ENCODE peak calls at places on chromosomes 16 and 17, in four cellular contexts. G, O, T and F are unnamed samples.

GRCh38 chr16:20944861-20945390 is 44.4 kb downstream of the LYRM1 start:
- DNase-seq in G (no peak), O (peak), T (no peak), F (no peak)

GRCh38 chr16:66486773-66487579 is 59.9 kb downstream of the BEAN1 start:
- DNase-seq in G (no peak), O (no peak), T (no peak), F (no peak)

GRCh38 chr17:43449470-43450202 is 34.1 kb upstream of the DHX8 start:
- DNase-seq in G (no peak), O (no peak), T (no peak), F (no peak)

GRCh38 chr16:26959416-26960009 is 107.2 kb upstream of the C16orf82 start:
- DNase-seq in G (no peak), O (no peak), T (no peak), F (no peak)

GRCh38 chr17:9817086-9817485 is 4.8 kb downstream of the GSG1L2 start:
- DNase-seq in G (no peak), O (no peak), T (peak), F (peak)

GRCh38 chr17:28526381-28526780 is 20.2 kb downstream of the FOXN1 start:
- DNase-seq in G (no peak), O (no peak), T (no peak), F (no peak)

GRCh38 chr16:27408012-27408601 is 6.1 kb downstream of the IL21R start:
- DNase-seq in G (peak), O (no peak), T (no peak), F (no peak)

GRCh38 chr17:29051731-29052130 is 8.8 kb downstream of the PIPOX start:
- DNase-seq in G (no peak), O (no peak), T (no peak), F (no peak)

GRCh38 chr17:18235743-18236256 is 10.4 kb downstream of the LLGL1 start:
- DNase-seq in G (no peak), O (no peak), T (no peak), F (no peak)

GRCh38 chr17:37025241-37025640 is 76.5 kb downstream of the AATF start:
- DNase-seq in G (no peak), O (no peak), T (no peak), F (no peak)

GRCh38 chr17:5381542-5381941 is 37.9 kb downstream of the NUP88 start:
- DNase-seq in G (no peak), O (no peak), T (no peak), F (no peak)

GRCh38 chr17:10130263-10130662 is 68.1 kb downstream of the GAS7 start:
- DNase-seq in G (no peak), O (no peak), T (no peak), F (no peak)

GRCh38 chr17:34614698-34615097 is 35.3 kb downstream of the TMEM132E start:
- DNase-seq in G (no peak), O (no peak), T (no peak), F (no peak)

GRCh38 chr16:15483857-15484256 is 49.5 kb downstream of the BMERB1 start:
- DNase-seq in G (no peak), O (no peak), T (no peak), F (no peak)

GRCh38 chr17:66776999-66777688 is 57.8 kb upstream of the CACNG5 start:
- DNase-seq in G (no peak), O (no peak), T (no peak), F (no peak)

GRCh38 chr16:58025351-58026138 is at the start of gene MMP15:
- DNase-seq in G (no peak), O (peak), T (peak), F (peak)

GRCh38 chr17:73340093-73340596 is 28.3 kb upstream of the CDC42EP4 start:
- DNase-seq in G (peak), O (no peak), T (peak), F (no peak)

GRCh38 chr16:87203060-87203656 is 114.0 kb downstream of the C16orf95 start:
- DNase-seq in G (no peak), O (peak), T (peak), F (peak)
- TF ChIP-seq EGR1 in G (no peak), O (no peak), T (no peak), F (no peak)

GRCh38 chr17:21523482-21524210 is 147.5 kb downstream of the KCNJ12 start:
- DNase-seq in G (no peak), O (no peak), T (no peak), F (peak)

GRCh38 chr17:21525464-21526130 is 149.4 kb downstream of the KCNJ12 start:
- DNase-seq in G (no peak), O (no peak), T (no peak), F (peak)

GRCh38 chr17:21528031-21528684 is 152.0 kb downstream of the KCNJ12 start:
- DNase-seq in G (no peak), O (no peak), T (no peak), F (no peak)

GRCh38 chr17:21524211-21524591 is 148.0 kb downstream of the KCNJ12 start:
- DNase-seq in G (no peak), O (peak), T (no peak), F (peak)

DNA sequence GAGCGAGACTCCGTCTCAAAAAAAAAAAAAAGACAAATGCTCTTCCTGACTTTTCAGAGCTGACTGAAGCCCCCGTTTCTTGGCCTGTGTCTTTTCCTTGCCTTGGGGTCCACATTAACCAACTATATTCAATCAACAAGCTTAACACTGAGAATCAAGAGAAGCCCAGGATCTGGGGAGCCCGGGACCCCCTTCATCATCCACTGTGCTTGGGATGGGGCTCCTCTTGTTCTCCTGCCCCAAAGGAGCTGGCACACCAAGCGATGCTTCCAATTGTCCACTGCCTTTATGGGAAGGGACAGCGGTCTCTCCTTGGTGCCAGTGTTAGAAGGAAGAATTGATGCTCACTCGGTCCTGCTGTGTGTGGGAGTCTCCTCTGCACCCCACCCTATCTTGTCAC is 146.6 kb downstream of the KCNJ12 start:
- DNase-seq in G (no peak), O (no peak), T (no peak), F (no peak)
- TF ChIP-seq EGR1 in G (no peak), O (no peak), T (no peak), F (no peak)

GRCh38 chr16:89157778-89158177 is 13.8 kb upstream of the CDH15 start:
- DNase-seq in G (no peak), O (no peak), T (no peak), F (no peak)

GRCh38 chr16:89160977-89161701 is 10.4 kb upstream of the CDH15 start:
- DNase-seq in G (no peak), O (no peak), T (no peak), F (no peak)

GRCh38 chr16:89156740-89157645 is 14.6 kb upstream of the CDH15 start:
- DNase-seq in G (no peak), O (no peak), T (no peak), F (no peak)

GRCh38 chr16:89159850-89160354 is 11.6 kb upstream of the CDH15 start:
- DNase-seq in G (no peak), O (no peak), T (no peak), F (no peak)

DNA sequence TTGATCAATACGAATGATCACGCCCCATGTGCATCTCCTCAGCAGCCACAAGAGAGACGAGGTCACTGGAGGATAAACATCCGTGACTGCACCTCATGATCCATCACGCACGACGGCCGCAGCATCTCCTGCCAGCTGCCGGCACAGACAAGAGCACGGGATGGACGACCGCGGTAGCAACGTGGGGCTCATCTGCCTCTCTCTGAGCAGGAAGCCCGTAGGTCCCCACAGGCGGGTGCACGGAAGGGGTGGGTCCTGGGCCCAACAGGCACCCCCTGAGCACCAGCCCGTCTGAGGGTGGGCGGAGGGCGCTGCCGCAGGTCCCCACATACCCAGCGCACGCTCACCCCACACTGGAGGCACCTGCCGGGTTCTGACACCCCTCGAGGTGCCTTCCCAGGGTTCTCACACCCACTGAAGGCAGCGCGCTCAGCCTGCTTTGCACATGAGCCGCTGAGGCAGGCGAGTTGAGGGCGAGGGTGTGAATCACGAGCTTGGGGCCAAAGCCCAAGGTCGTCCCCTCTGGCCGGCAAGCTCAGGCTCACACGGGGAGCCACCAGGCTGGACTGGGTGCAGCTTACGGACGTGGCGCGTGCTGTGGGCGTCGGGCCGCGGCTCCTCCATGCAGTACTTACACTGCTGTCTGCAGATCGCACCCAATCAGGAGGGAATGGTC is 12.2 kb upstream of the CDH15 start:
- DNase-seq in G (no peak), O (no peak), T (no peak), F (no peak)
- TF ChIP-seq EGR1 in G (no peak), O (no peak), T (no peak), F (no peak)

DNA sequence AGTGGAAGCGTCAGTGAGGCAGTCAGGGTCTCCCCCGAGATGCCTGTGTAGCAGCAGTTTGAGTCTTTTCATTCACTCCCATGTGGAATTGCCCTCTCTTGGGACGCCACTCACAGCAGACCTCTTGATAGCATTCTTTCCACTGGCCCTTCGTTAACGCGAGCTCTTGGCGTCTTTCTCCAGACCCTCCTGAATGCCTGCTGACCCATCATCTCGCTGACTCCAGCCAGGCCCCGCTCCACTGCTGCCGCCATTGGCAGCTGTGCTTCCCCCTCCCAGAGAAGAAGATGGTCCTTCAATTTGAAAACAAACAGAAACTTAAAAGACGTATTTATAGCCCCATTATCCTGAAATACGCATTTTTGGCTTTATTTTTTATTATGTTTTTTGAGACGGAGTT is 63.1 kb downstream of the SEC14L1 start:
- DNase-seq in G (no peak), O (no peak), T (no peak), F (no peak)
- TF ChIP-seq EGR1 in G (no peak), O (no peak), T (no peak), F (no peak)

DNA sequence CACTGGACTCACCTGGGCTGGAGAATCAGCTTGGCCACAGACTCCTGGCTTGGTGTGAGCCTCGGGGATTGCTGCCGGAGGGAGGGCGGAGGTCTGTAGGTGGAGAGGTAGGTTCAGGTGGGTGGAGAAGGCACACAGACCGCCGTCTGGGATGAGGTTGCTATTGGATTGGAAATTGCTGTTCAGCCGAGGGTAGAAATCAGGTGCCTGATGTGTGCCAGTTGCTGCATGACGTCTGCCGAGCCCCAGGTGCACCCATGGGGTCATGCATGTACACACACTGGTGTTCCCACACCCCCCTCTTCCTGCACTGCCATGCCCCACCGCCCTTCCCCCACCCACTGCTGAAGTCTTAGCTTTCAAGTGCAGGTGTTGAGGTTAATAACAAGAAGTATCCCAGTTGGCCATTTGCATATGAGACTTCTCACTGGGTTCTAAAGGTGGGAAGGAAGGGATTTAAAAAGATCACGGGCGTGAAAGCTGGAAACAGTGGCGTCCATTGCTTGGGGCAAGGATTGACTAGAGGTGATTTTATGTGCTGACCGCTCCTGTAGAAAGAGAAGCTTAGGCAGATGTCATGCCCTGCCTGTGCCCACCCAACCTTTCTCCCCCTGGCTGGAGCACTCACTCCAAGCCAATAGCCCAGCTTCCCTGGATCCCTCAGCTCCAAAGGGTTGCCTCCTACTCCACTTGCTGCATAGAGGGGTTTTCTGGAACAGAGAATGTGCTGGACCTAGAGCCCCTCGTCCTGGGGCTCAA is 193.6 kb downstream of the CCDC182 start:
- DNase-seq in G (peak), O (no peak), T (no peak), F (no peak)
- TF ChIP-seq EGR1 in G (no peak), O (no peak), T (no peak), F (no peak)

GRCh38 chr17:75502072-75502745 is 13.1 kb downstream of the CASKIN2 start:
- DNase-seq in G (no peak), O (no peak), T (no peak), F (no peak)

GRCh38 chr17:75502746-75503329 is 12.5 kb downstream of the CASKIN2 start:
- DNase-seq in G (no peak), O (no peak), T (no peak), F (no peak)

GRCh38 chr17:75503337-75503950 is 11.9 kb downstream of the CASKIN2 start:
- DNase-seq in G (no peak), O (no peak), T (no peak), F (no peak)

GRCh38 chr17:75500419-75501216 is 14.7 kb downstream of the CASKIN2 start:
- DNase-seq in G (no peak), O (no peak), T (no peak), F (no peak)

GRCh38 chr17:75501378-75502071 is 13.8 kb downstream of the CASKIN2 start:
- DNase-seq in G (no peak), O (no peak), T (no peak), F (no peak)
- TF ChIP-seq EGR1 in G (no peak), O (no peak), T (no peak), F (no peak)

GRCh38 chr17:78415821-78416301 is 37.4 kb downstream of the PGS1 start:
- DNase-seq in G (no peak), O (no peak), T (no peak), F (no peak)
- TF ChIP-seq EGR1 in G (no peak), O (no peak), T (no peak), F (no peak)

DNA sequence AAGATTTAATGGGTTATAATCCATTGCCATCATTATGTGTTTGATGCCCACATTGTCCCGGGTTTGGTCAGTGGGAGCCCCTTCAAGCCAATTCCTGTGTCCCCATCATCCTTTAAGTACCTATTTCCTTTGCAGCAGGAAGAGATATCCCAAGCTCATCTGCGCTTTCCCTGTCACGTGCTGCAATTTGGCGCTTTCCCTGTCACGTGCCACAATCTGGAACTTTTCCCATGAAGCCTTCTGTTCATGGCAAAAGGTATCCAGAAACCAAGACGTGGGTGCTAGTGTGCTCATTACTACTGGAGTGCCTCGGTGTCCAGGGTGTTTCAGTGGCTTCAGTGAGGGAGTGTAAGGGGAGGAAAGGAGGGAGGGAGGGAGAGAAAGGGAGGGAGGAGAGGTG is 168.5 kb downstream of the NPIPB11 start:
- DNase-seq in G (no peak), O (no peak), T (no peak), F (peak)
- TF ChIP-seq EGR1 in G (no peak), O (no peak), T (no peak), F (no peak)

DNA sequence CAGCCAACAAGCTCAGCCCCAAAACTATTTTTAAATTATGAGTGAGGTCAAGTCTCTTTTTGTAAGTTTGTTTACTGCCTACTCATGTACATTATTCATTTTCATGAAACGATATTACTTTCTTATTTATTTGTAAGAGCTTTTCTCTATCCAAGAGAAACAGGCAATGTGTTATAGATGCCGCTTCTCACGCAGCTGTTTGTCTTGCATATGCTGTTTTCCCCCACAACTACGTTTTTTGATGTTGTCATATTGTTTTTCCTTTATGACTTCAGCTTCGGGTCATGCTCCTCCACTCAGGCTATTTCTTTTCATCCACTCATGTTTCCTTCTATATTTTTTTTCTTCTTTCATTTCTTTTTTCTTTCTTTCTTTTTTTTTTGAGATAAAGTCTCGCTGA is 20.0 kb downstream of the ITGAE start:
- DNase-seq in G (no peak), O (no peak), T (no peak), F (no peak)
- TF ChIP-seq EGR1 in G (no peak), O (no peak), T (no peak), F (no peak)